ENCODE peak calls at places on chromosomes 3 and 15, in seven cellular contexts. One of them, this sample, is unnamed.

GRCh38 chr15:36331531-36332275 is 247.7 kb upstream of the CDIN1 start:
- DNase-seq in MV-4-11: no peak
- DNase-seq in GM23338: no peak
- DNase-seq in posterior cingulate gyrus: no peak
- DNase-seq in substantia nigra: no peak
- DNase-seq in NCI-H510A: no peak
- DNase-seq in D721Med: no peak
- DNase-seq in this sample: no peak

GRCh38 chr3:127220497-127220896 is 27.6 kb downstream of the PRR23E start:
- DNase-seq in substantia nigra: no peak
- DNase-seq in posterior cingulate gyrus: no peak
- DNase-seq in NCI-H510A: no peak
- DNase-seq in D721Med: no peak
- DNase-seq in GM23338: no peak
- DNase-seq in MV-4-11: no peak
- DNase-seq in this sample: no peak

GRCh38 chr3:17753271-17753992 is 11.0 kb upstream of the TBC1D5 start:
- DNase-seq in GM23338: no peak
- DNase-seq in MV-4-11: no peak
- DNase-seq in substantia nigra: no peak
- DNase-seq in NCI-H510A: no peak
- DNase-seq in posterior cingulate gyrus: no peak
- DNase-seq in D721Med: no peak
- DNase-seq in this sample: no peak

GRCh38 chr15:29312387-29312786 is 42.8 kb upstream of the NSMCE3 start:
- DNase-seq in MV-4-11: no peak
- DNase-seq in substantia nigra: no peak
- DNase-seq in D721Med: no peak
- DNase-seq in GM23338: no peak
- DNase-seq in NCI-H510A: no peak
- DNase-seq in posterior cingulate gyrus: no peak
- DNase-seq in this sample: no peak

GRCh38 chr15:40937762-40938529 is 8.8 kb downstream of the DLL4 start:
- DNase-seq in substantia nigra: no peak
- DNase-seq in NCI-H510A: no peak
- DNase-seq in D721Med: no peak
- DNase-seq in MV-4-11: no peak
- DNase-seq in GM23338: peak
- DNase-seq in posterior cingulate gyrus: no peak
- DNase-seq in this sample: peak

GRCh38 chr3:61411009-61411662 is 150.2 kb upstream of the PTPRG start:
- DNase-seq in posterior cingulate gyrus: no peak
- DNase-seq in NCI-H510A: no peak
- DNase-seq in GM23338: no peak
- DNase-seq in substantia nigra: no peak
- DNase-seq in D721Med: no peak
- DNase-seq in MV-4-11: no peak
- DNase-seq in this sample: no peak

GRCh38 chr3:42865256-42865655 is 10.4 kb downstream of the CYP8B1 start:
- DNase-seq in NCI-H510A: no peak
- DNase-seq in MV-4-11: no peak
- DNase-seq in D721Med: no peak
- DNase-seq in substantia nigra: no peak
- DNase-seq in GM23338: no peak
- DNase-seq in posterior cingulate gyrus: no peak
- DNase-seq in this sample: no peak

GRCh38 chr3:158105124-158105709 is 1.0 kb downstream of the SHOX2 start:
- DNase-seq in D721Med: no peak
- DNase-seq in NCI-H510A: no peak
- DNase-seq in MV-4-11: no peak
- DNase-seq in posterior cingulate gyrus: no peak
- DNase-seq in GM23338: peak
- DNase-seq in substantia nigra: no peak
- DNase-seq in this sample: peak

GRCh38 chr15:81001180-81002003 is 669 bp downstream of the TLNRD1 start:
- DNase-seq in GM23338: peak
- DNase-seq in MV-4-11: no peak
- DNase-seq in substantia nigra: peak
- DNase-seq in posterior cingulate gyrus: no peak
- DNase-seq in D721Med: no peak
- DNase-seq in NCI-H510A: no peak
- DNase-seq in this sample: peak

GRCh38 chr3:72660270-72661114 is 187.8 kb downstream of the SHQ1 start:
- DNase-seq in posterior cingulate gyrus: no peak
- DNase-seq in substantia nigra: no peak
- DNase-seq in NCI-H510A: no peak
- DNase-seq in MV-4-11: peak
- DNase-seq in GM23338: no peak
- DNase-seq in D721Med: no peak
- DNase-seq in this sample: no peak

GRCh38 chr15:95994418-95994817 is 336.1 kb upstream of the NR2F2 start:
- DNase-seq in MV-4-11: no peak
- DNase-seq in posterior cingulate gyrus: no peak
- DNase-seq in substantia nigra: no peak
- DNase-seq in D721Med: no peak
- DNase-seq in NCI-H510A: no peak
- DNase-seq in GM23338: no peak
- DNase-seq in this sample: no peak